ENCODE peak calls at places on chromosome 6, in four cellular contexts. One of them, this sample, is unnamed.

GRCh38 chr6:163263196-163263595 is 151.3 kb upstream of the QKI start:
- DNase-seq in K562: no peak
- DNase-seq in GM12891: no peak
- DNase-seq in GM12878: no peak
- DNase-seq in this sample: no peak

GRCh38 chr6:112383191-112383590 is 36.1 kb downstream of the RFPL4B start:
- DNase-seq in K562: no peak
- DNase-seq in GM12891: no peak
- DNase-seq in GM12878: no peak
- DNase-seq in this sample: no peak

GRCh38 chr6:101700655-101701054 is 307.1 kb downstream of the GRIK2 start:
- DNase-seq in K562: no peak
- DNase-seq in GM12891: no peak
- DNase-seq in GM12878: no peak
- DNase-seq in this sample: no peak

GRCh38 chr6:169960531-169960890 is 209.1 kb downstream of the ERMARD start:
- DNase-seq in K562: no peak
- DNase-seq in GM12891: no peak
- DNase-seq in GM12878: no peak
- DNase-seq in this sample: no peak

GRCh38 chr6:141258516-141258915 is 874.2 kb upstream of the GJE1 start:
- DNase-seq in K562: no peak
- DNase-seq in GM12891: no peak
- DNase-seq in GM12878: no peak
- DNase-seq in this sample: no peak

GRCh38 chr6:84766796-84767590 is 2.6 kb upstream of the TBX18 start:
- DNase-seq in K562: no peak
- DNase-seq in GM12891: no peak
- DNase-seq in GM12878: no peak
- DNase-seq in this sample: no peak

GRCh38 chr6:14804444-14805210 is 441.2 kb upstream of the JARID2 start:
- DNase-seq in K562: no peak
- DNase-seq in GM12891: no peak
- DNase-seq in GM12878: no peak
- DNase-seq in this sample: no peak

GRCh38 chr6:161356167-161356844 is 82.4 kb upstream of the AGPAT4 start:
- DNase-seq in K562: no peak
- DNase-seq in GM12891: no peak
- DNase-seq in GM12878: no peak
- DNase-seq in this sample: no peak

GRCh38 chr6:29461021-29461814 is 4.3 kb downstream of the OR2H1 start:
- DNase-seq in K562: no peak
- DNase-seq in GM12891: no peak
- DNase-seq in GM12878: no peak
- DNase-seq in this sample: no peak

GRCh38 chr6:98384766-98385165 is 449.6 kb upstream of the POU3F2 start:
- DNase-seq in K562: no peak
- DNase-seq in GM12891: no peak
- DNase-seq in GM12878: no peak
- DNase-seq in this sample: no peak

GRCh38 chr6:42704251-42704936 is 18.0 kb downstream of the PRPH2 start:
- DNase-seq in K562: no peak
- DNase-seq in GM12891: no peak
- DNase-seq in GM12878: no peak
- DNase-seq in this sample: no peak

GRCh38 chr6:3284436-3284876 is 25.7 kb downstream of the PSMG4 start:
- DNase-seq in K562: no peak
- DNase-seq in GM12891: no peak
- DNase-seq in GM12878: no peak
- DNase-seq in this sample: no peak

GRCh38 chr6:28988536-28989415 is 16.3 kb downstream of the ZNF311 start:
- DNase-seq in K562: peak
- DNase-seq in GM12891: no peak
- DNase-seq in GM12878: no peak
- DNase-seq in this sample: peak

GRCh38 chr6:116072368-116072767 is 11.7 kb upstream of the FRK start:
- DNase-seq in K562: no peak
- DNase-seq in GM12891: no peak
- DNase-seq in GM12878: no peak
- DNase-seq in this sample: no peak

GRCh38 chr6:158837684-158838625 is 18.8 kb upstream of the EZR start:
- DNase-seq in K562: no peak
- DNase-seq in GM12891: no peak
- DNase-seq in GM12878: no peak
- DNase-seq in this sample: no peak

GRCh38 chr6:126039284-126039683 is 52.9 kb downstream of the TRMT11 start:
- DNase-seq in K562: no peak
- DNase-seq in GM12891: no peak
- DNase-seq in GM12878: no peak
- DNase-seq in this sample: no peak

GRCh38 chr6:96520039-96520850 is 1.4 kb upstream of the UFL1 start:
- DNase-seq in K562: no peak
- DNase-seq in GM12891: no peak
- DNase-seq in GM12878: no peak
- DNase-seq in this sample: no peak

GRCh38 chr6:104969108-104969507 is 12.2 kb downstream of the LIN28B start:
- DNase-seq in K562: no peak
- DNase-seq in GM12891: no peak
- DNase-seq in GM12878: no peak
- DNase-seq in this sample: no peak

GRCh38 chr6:74362391-74362790 is 666.4 kb downstream of the CD109 start:
- DNase-seq in K562: no peak
- DNase-seq in GM12891: no peak
- DNase-seq in GM12878: no peak
- DNase-seq in this sample: no peak

GRCh38 chr6:93407186-93407585 is 12.2 kb downstream of the EPHA7 start:
- DNase-seq in K562: no peak
- DNase-seq in GM12891: no peak
- DNase-seq in GM12878: no peak
- DNase-seq in this sample: no peak

GRCh38 chr6:93684339-93684738 is 265.0 kb upstream of the EPHA7 start:
- DNase-seq in K562: no peak
- DNase-seq in GM12891: no peak
- DNase-seq in GM12878: no peak
- DNase-seq in this sample: no peak

GRCh38 chr6:166465671-166466087 is 82.9 kb upstream of the MPC1 start:
- DNase-seq in K562: peak
- DNase-seq in GM12891: no peak
- DNase-seq in GM12878: no peak
- DNase-seq in this sample: no peak

GRCh38 chr6:158698876-158699440 is 49.1 kb downstream of the SYTL3 start:
- DNase-seq in K562: no peak
- DNase-seq in GM12891: no peak
- DNase-seq in GM12878: no peak
- DNase-seq in this sample: no peak

GRCh38 chr6:70834520-70834919 is 122.3 kb downstream of the B3GAT2 start:
- DNase-seq in K562: no peak
- DNase-seq in GM12891: no peak
- DNase-seq in GM12878: no peak
- DNase-seq in this sample: no peak

GRCh38 chr6:2441881-2442475 is 196.6 kb upstream of the GMDS start:
- DNase-seq in K562: no peak
- DNase-seq in GM12891: no peak
- DNase-seq in GM12878: no peak
- DNase-seq in this sample: no peak

GRCh38 chr6:42047220-42047590 is 3.1 kb upstream of the TAF8 start:
- DNase-seq in K562: no peak
- DNase-seq in GM12891: no peak
- DNase-seq in GM12878: no peak
- DNase-seq in this sample: no peak

DNA sequence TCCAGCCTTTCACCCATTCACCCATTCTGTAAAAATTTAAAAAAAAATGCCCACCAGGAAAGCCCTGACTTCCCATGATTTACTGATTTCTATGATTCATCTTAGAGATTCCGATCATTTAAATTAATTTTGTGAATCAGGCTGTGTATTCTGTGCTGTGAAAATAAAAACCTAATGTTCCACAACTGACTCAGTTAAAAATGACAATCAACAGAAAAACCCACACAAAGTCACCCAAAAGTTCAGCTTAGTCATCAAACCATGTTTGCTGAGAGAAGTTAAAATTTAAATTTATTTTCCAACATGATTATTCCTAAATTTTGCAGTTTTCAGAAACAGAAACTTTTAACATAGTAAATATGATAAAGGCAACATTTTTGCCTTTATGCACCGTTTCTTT is 509.8 kb downstream of the TENT5A start:
- DNase-seq in K562: no peak
- DNase-seq in GM12891: no peak
- DNase-seq in GM12878: no peak
- DNase-seq in this sample: no peak
- TF ChIP-seq SPI1 in K562: no peak
- TF ChIP-seq SPI1 in GM12891: no peak
- TF ChIP-seq SPI1 in GM12878: no peak
- TF ChIP-seq SPI1 in this sample: no peak

DNA sequence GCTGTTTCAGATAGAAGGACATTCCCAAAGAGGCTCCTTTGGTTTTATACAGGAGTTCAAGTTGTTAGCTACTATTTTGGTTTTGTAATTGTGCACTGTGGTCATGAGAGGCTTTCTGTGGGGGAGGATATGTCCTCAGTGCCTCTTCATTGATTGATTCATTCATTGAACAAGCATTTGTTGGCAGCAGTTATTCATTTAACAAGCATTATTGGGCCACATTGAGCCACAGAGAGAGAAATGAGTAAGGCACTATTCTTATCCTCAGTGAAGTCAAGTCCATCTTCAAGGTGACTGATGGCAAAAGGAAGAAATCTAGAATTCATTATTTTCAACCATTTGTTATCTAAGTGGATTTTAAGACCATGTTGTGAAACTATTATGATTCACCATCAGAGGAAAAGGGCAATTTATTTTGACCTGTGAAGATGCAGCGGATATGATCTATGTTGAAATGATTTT is 697.2 kb upstream of the CITED2 start:
- DNase-seq in K562: no peak
- DNase-seq in GM12891: no peak
- DNase-seq in GM12878: peak
- DNase-seq in this sample: no peak
- TF ChIP-seq SPI1 in K562: no peak
- TF ChIP-seq SPI1 in GM12891: no peak
- TF ChIP-seq SPI1 in GM12878: no peak
- TF ChIP-seq SPI1 in this sample: no peak

GRCh38 chr6:21747441-21747840 is 153.9 kb downstream of the SOX4 start:
- DNase-seq in K562: no peak
- DNase-seq in GM12891: no peak
- DNase-seq in GM12878: no peak
- DNase-seq in this sample: no peak
- TF ChIP-seq SPI1 in K562: no peak
- TF ChIP-seq SPI1 in GM12891: no peak
- TF ChIP-seq SPI1 in GM12878: no peak
- TF ChIP-seq SPI1 in this sample: no peak

GRCh38 chr6:130365166-130366010 is 429 bp upstream of the TMEM200A start:
- DNase-seq in K562: peak
- DNase-seq in GM12891: peak
- DNase-seq in GM12878: no peak
- DNase-seq in this sample: no peak
- TF ChIP-seq SPI1 in K562: no peak
- TF ChIP-seq SPI1 in GM12891: no peak
- TF ChIP-seq SPI1 in GM12878: no peak
- TF ChIP-seq SPI1 in this sample: no peak

GRCh38 chr6:109008537-109008950 is 86.1 kb downstream of the SESN1 start:
- DNase-seq in K562: no peak
- DNase-seq in GM12891: no peak
- DNase-seq in GM12878: no peak
- DNase-seq in this sample: no peak

GRCh38 chr6:109009761-109010612 is 84.7 kb downstream of the SESN1 start:
- DNase-seq in K562: no peak
- DNase-seq in GM12891: no peak
- DNase-seq in GM12878: no peak
- DNase-seq in this sample: no peak

GRCh38 chr6:109008951-109009760 is 85.5 kb downstream of the SESN1 start:
- DNase-seq in K562: peak
- DNase-seq in GM12891: peak
- DNase-seq in GM12878: peak
- DNase-seq in this sample: peak

GRCh38 chr6:109008061-109008460 is 86.6 kb downstream of the SESN1 start:
- DNase-seq in K562: no peak
- DNase-seq in GM12891: no peak
- DNase-seq in GM12878: no peak
- DNase-seq in this sample: no peak

GRCh38 chr6:109010703-109011102 is 83.9 kb downstream of the SESN1 start:
- DNase-seq in K562: no peak
- DNase-seq in GM12891: no peak
- DNase-seq in GM12878: no peak
- DNase-seq in this sample: no peak
- TF ChIP-seq SPI1 in K562: no peak
- TF ChIP-seq SPI1 in GM12891: no peak
- TF ChIP-seq SPI1 in GM12878: no peak
- TF ChIP-seq SPI1 in this sample: no peak

GRCh38 chr6:12420626-12421025 is 130.5 kb downstream of the EDN1 start:
- DNase-seq in K562: no peak
- DNase-seq in GM12891: no peak
- DNase-seq in GM12878: no peak
- DNase-seq in this sample: no peak
- TF ChIP-seq SPI1 in K562: no peak
- TF ChIP-seq SPI1 in GM12891: no peak
- TF ChIP-seq SPI1 in GM12878: no peak
- TF ChIP-seq SPI1 in this sample: no peak

GRCh38 chr6:17396256-17396655 is 2.9 kb downstream of the CAP2 start:
- DNase-seq in K562: no peak
- DNase-seq in GM12891: no peak
- DNase-seq in GM12878: no peak
- DNase-seq in this sample: no peak

GRCh38 chr6:17394192-17394611 is 807 bp downstream of the CAP2 start:
- DNase-seq in K562: peak
- DNase-seq in GM12891: no peak
- DNase-seq in GM12878: no peak
- DNase-seq in this sample: no peak

GRCh38 chr6:17393335-17394191 is at the start of gene CAP2:
- DNase-seq in K562: no peak
- DNase-seq in GM12891: no peak
- DNase-seq in GM12878: no peak
- DNase-seq in this sample: no peak

GRCh38 chr6:17395112-17395511 is 1.7 kb downstream of the CAP2 start:
- DNase-seq in K562: no peak
- DNase-seq in GM12891: no peak
- DNase-seq in GM12878: no peak
- DNase-seq in this sample: no peak

DNA sequence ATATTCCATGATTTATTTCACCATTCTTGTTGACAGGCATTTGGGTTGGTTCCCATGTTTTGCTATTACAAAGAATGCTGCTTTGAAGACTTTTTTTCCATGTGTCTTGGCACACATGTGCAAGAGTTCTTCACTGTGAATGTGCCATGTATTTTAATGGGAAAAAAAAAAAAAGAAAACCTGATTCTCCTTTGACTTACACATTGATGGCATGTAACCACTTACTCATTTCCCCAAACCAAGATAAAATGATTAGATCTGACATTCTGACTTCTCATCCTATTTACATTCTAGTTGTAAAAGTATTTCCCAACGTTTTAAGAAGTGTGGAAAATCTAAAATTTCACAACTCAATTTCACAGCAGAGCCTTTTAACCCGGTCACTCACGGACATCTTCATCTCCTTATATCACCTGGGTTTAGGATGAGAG is 4.4 kb downstream of the CAP2 start:
- DNase-seq in K562: no peak
- DNase-seq in GM12891: no peak
- DNase-seq in GM12878: no peak
- DNase-seq in this sample: no peak
- TF ChIP-seq SPI1 in K562: no peak
- TF ChIP-seq SPI1 in GM12891: no peak
- TF ChIP-seq SPI1 in GM12878: no peak
- TF ChIP-seq SPI1 in this sample: no peak

GRCh38 chr6:120230008-120230407 is 880.4 kb upstream of the MAN1A1 start:
- DNase-seq in K562: no peak
- DNase-seq in GM12891: no peak
- DNase-seq in GM12878: no peak
- DNase-seq in this sample: no peak
- TF ChIP-seq SPI1 in K562: no peak
- TF ChIP-seq SPI1 in GM12891: no peak
- TF ChIP-seq SPI1 in GM12878: no peak
- TF ChIP-seq SPI1 in this sample: no peak